ENCODE peak calls at places on chromosomes 2 and 18, in five cellular contexts. One of them, this sample, is unnamed.
A peak's percentile ranks its signal among the peaks of the same experiment; 100 is the strongest.

GRCh38 chr2:172701250-172701649 is 34.4 kb upstream of the RAPGEF4 start:
- DNase-seq in mesothelial cell of epicardium: no peak
- DNase-seq in prostate gland: no peak
- DNase-seq in GM12865: no peak
- DNase-seq in AG09309: peak; percentile 65
- DNase-seq in this sample: no peak

GRCh38 chr2:208142255-208142924 is 3.6 kb downstream of the CRYGB start:
- DNase-seq in mesothelial cell of epicardium: no peak
- DNase-seq in prostate gland: no peak
- DNase-seq in GM12865: no peak
- DNase-seq in AG09309: peak; percentile 4
- DNase-seq in this sample: no peak

GRCh38 chr2:78118037-78118436 is 595.9 kb upstream of the LRRTM4 start:
- DNase-seq in mesothelial cell of epicardium: no peak
- DNase-seq in prostate gland: no peak
- DNase-seq in GM12865: no peak
- DNase-seq in AG09309: no peak
- DNase-seq in this sample: no peak

GRCh38 chr2:28649481-28650260 is 102.0 kb upstream of the PPP1CB start:
- DNase-seq in mesothelial cell of epicardium: no peak
- DNase-seq in prostate gland: no peak
- DNase-seq in GM12865: peak; percentile 48
- DNase-seq in AG09309: no peak
- DNase-seq in this sample: no peak

GRCh38 chr2:216149741-216150140 is 40.6 kb downstream of the XRCC5 start:
- DNase-seq in mesothelial cell of epicardium: no peak
- DNase-seq in prostate gland: no peak
- DNase-seq in GM12865: no peak
- DNase-seq in AG09309: no peak
- DNase-seq in this sample: no peak

GRCh38 chr2:196750977-196751631 is 48.4 kb downstream of the GTF3C3 start:
- DNase-seq in mesothelial cell of epicardium: peak; percentile 20
- DNase-seq in prostate gland: peak; percentile 16
- DNase-seq in GM12865: peak; percentile 76
- DNase-seq in AG09309: peak; percentile 28
- DNase-seq in this sample: peak; percentile 46

GRCh38 chr2:61177727-61178549 is 15.9 kb downstream of the C2orf74 start:
- DNase-seq in mesothelial cell of epicardium: no peak
- DNase-seq in prostate gland: peak; percentile 31
- DNase-seq in GM12865: peak; percentile 57
- DNase-seq in AG09309: no peak
- DNase-seq in this sample: peak; percentile 37

GRCh38 chr2:98806266-98806697 is 75.3 kb upstream of the MGAT4A start:
- DNase-seq in mesothelial cell of epicardium: no peak
- DNase-seq in prostate gland: peak; percentile 87
- DNase-seq in GM12865: no peak
- DNase-seq in AG09309: peak; percentile 27
- DNase-seq in this sample: no peak

GRCh38 chr2:138956116-138956515 is 175.9 kb upstream of the NXPH2 start:
- DNase-seq in mesothelial cell of epicardium: no peak
- DNase-seq in prostate gland: no peak
- DNase-seq in GM12865: no peak
- DNase-seq in AG09309: no peak
- DNase-seq in this sample: no peak

GRCh38 chr2:25131567-25132295 is 36.6 kb downstream of the POMC start:
- DNase-seq in mesothelial cell of epicardium: no peak
- DNase-seq in prostate gland: no peak
- DNase-seq in GM12865: no peak
- DNase-seq in AG09309: no peak
- DNase-seq in this sample: no peak

GRCh38 chr2:94997981-94998920 is 27.3 kb upstream of the MAL start:
- DNase-seq in mesothelial cell of epicardium: no peak
- DNase-seq in prostate gland: peak; percentile 40
- DNase-seq in GM12865: no peak
- DNase-seq in AG09309: no peak
- DNase-seq in this sample: no peak

GRCh38 chr2:133420748-133421147 is 147.5 kb downstream of the NCKAP5 start:
- DNase-seq in mesothelial cell of epicardium: no peak
- DNase-seq in prostate gland: no peak
- DNase-seq in GM12865: no peak
- DNase-seq in AG09309: no peak
- DNase-seq in this sample: no peak

GRCh38 chr18:14074187-14074586 is 58.0 kb downstream of the ZNF519 start:
- DNase-seq in mesothelial cell of epicardium: no peak
- DNase-seq in prostate gland: no peak
- DNase-seq in GM12865: peak; percentile 31
- DNase-seq in AG09309: no peak
- DNase-seq in this sample: no peak

GRCh38 chr18:13235981-13236380 is 17.4 kb downstream of the LDLRAD4 start:
- DNase-seq in mesothelial cell of epicardium: no peak
- DNase-seq in prostate gland: no peak
- DNase-seq in GM12865: no peak
- DNase-seq in AG09309: no peak
- DNase-seq in this sample: no peak

GRCh38 chr2:44582363-44583008 is 220.7 kb downstream of the CAMKMT start:
- DNase-seq in mesothelial cell of epicardium: no peak
- DNase-seq in prostate gland: peak; percentile 32
- DNase-seq in GM12865: no peak
- DNase-seq in AG09309: peak; percentile 38
- DNase-seq in this sample: no peak

GRCh38 chr2:153354406-153354805 is 124.2 kb downstream of the RPRM start:
- DNase-seq in mesothelial cell of epicardium: no peak
- DNase-seq in prostate gland: no peak
- DNase-seq in GM12865: no peak
- DNase-seq in AG09309: no peak
- DNase-seq in this sample: no peak

GRCh38 chr2:171436307-171436706 is 2.3 kb downstream of the DCAF17 start:
- DNase-seq in mesothelial cell of epicardium: no peak
- DNase-seq in prostate gland: no peak
- DNase-seq in GM12865: no peak
- DNase-seq in AG09309: peak; percentile 63
- DNase-seq in this sample: no peak

GRCh38 chr2:133972786-133973185 is 281.1 kb upstream of the MGAT5 start:
- DNase-seq in mesothelial cell of epicardium: no peak
- DNase-seq in prostate gland: no peak
- DNase-seq in GM12865: no peak
- DNase-seq in AG09309: peak; percentile 20
- DNase-seq in this sample: no peak

GRCh38 chr2:158495175-158495574 is 38.4 kb downstream of the PKP4 start:
- DNase-seq in mesothelial cell of epicardium: no peak
- DNase-seq in prostate gland: no peak
- DNase-seq in GM12865: no peak
- DNase-seq in AG09309: peak; percentile 65
- DNase-seq in this sample: no peak

GRCh38 chr18:76246579-76246978 is 248.5 kb downstream of the ZNF516 start:
- DNase-seq in mesothelial cell of epicardium: no peak
- DNase-seq in prostate gland: no peak
- DNase-seq in GM12865: no peak
- DNase-seq in AG09309: no peak
- DNase-seq in this sample: no peak

GRCh38 chr2:70089220-70089945 is 2.1 kb downstream of the PCBP1 start:
- DNase-seq in mesothelial cell of epicardium: no peak
- DNase-seq in prostate gland: no peak
- DNase-seq in GM12865: peak; percentile 66
- DNase-seq in AG09309: no peak
- DNase-seq in this sample: no peak

GRCh38 chr2:225158360-225158759 is 116.1 kb upstream of the DOCK10 start:
- DNase-seq in mesothelial cell of epicardium: no peak
- DNase-seq in prostate gland: no peak
- DNase-seq in GM12865: no peak
- DNase-seq in AG09309: no peak
- DNase-seq in this sample: no peak

GRCh38 chr2:46337208-46337994 is 40.2 kb downstream of the EPAS1 start:
- DNase-seq in mesothelial cell of epicardium: no peak
- DNase-seq in prostate gland: no peak
- DNase-seq in GM12865: no peak
- DNase-seq in AG09309: no peak
- DNase-seq in this sample: no peak

GRCh38 chr2:210541280-210541902 is 15.0 kb upstream of the CPS1 start:
- DNase-seq in mesothelial cell of epicardium: no peak
- DNase-seq in prostate gland: no peak
- DNase-seq in GM12865: no peak
- DNase-seq in AG09309: no peak
- DNase-seq in this sample: no peak

GRCh38 chr18:2406544-2406943 is 164.8 kb downstream of the METTL4 start:
- DNase-seq in mesothelial cell of epicardium: no peak
- DNase-seq in prostate gland: no peak
- DNase-seq in GM12865: no peak
- DNase-seq in AG09309: no peak
- DNase-seq in this sample: no peak

GRCh38 chr2:44342854-44343253 is 18.4 kb downstream of the PREPL start:
- DNase-seq in mesothelial cell of epicardium: no peak
- DNase-seq in prostate gland: no peak
- DNase-seq in GM12865: peak; percentile 43
- DNase-seq in AG09309: no peak
- DNase-seq in this sample: no peak

GRCh38 chr2:109229094-109229675 is 100.2 kb downstream of the SH3RF3 start:
- DNase-seq in mesothelial cell of epicardium: no peak
- DNase-seq in prostate gland: no peak
- DNase-seq in GM12865: no peak
- DNase-seq in AG09309: no peak
- DNase-seq in this sample: no peak

GRCh38 chr2:96899084-96899735 is 29.3 kb upstream of the SEMA4C start:
- DNase-seq in mesothelial cell of epicardium: no peak
- DNase-seq in prostate gland: no peak
- DNase-seq in GM12865: no peak
- DNase-seq in AG09309: no peak
- DNase-seq in this sample: no peak

GRCh38 chr18:22253676-22254075 is 84.3 kb downstream of the GATA6 start:
- DNase-seq in mesothelial cell of epicardium: no peak
- DNase-seq in prostate gland: no peak
- DNase-seq in GM12865: no peak
- DNase-seq in AG09309: no peak
- DNase-seq in this sample: no peak
- TF ChIP-seq CTCF in mesothelial cell of epicardium: no peak
- TF ChIP-seq CTCF in prostate gland: no peak
- TF ChIP-seq CTCF in GM12865: no peak
- TF ChIP-seq CTCF in AG09309: no peak
- TF ChIP-seq CTCF in this sample: no peak

GRCh38 chr18:56563568-56563967 is 74.8 kb downstream of the TXNL1 start:
- DNase-seq in mesothelial cell of epicardium: no peak
- DNase-seq in prostate gland: no peak
- DNase-seq in GM12865: peak; percentile 49
- DNase-seq in AG09309: no peak
- DNase-seq in this sample: no peak
- TF ChIP-seq CTCF in mesothelial cell of epicardium: no peak
- TF ChIP-seq CTCF in prostate gland: no peak
- TF ChIP-seq CTCF in GM12865: peak; percentile 44
- TF ChIP-seq CTCF in AG09309: no peak
- TF ChIP-seq CTCF in this sample: no peak

DNA sequence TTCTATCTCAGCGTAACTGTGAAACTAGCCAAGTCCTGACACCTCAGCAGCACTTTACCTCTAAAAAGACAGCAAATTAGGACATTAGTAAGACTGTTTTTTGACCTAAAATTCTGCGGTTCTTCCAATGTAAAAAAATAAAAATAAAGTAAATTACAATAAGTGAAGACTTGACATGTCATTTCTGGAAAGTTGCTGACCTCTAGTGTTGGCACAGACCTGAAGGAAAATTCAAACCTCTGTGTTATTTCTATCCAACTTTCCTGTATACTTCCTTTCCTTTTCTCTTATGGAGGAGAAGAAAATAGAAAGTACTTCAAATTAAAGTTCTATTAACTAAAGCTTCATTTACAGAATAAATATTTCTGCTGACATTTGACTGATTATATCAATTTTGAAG is 110.6 kb downstream of the TMEM182 start:
- DNase-seq in mesothelial cell of epicardium: no peak
- DNase-seq in prostate gland: no peak
- DNase-seq in GM12865: no peak
- DNase-seq in AG09309: no peak
- DNase-seq in this sample: no peak
- TF ChIP-seq CTCF in mesothelial cell of epicardium: no peak
- TF ChIP-seq CTCF in prostate gland: no peak
- TF ChIP-seq CTCF in GM12865: no peak
- TF ChIP-seq CTCF in AG09309: no peak
- TF ChIP-seq CTCF in this sample: no peak

GRCh38 chr18:47422524-47422923 is 171.1 kb upstream of the SKOR2 start:
- DNase-seq in mesothelial cell of epicardium: no peak
- DNase-seq in prostate gland: no peak
- DNase-seq in GM12865: no peak
- DNase-seq in AG09309: no peak
- DNase-seq in this sample: no peak
- TF ChIP-seq CTCF in mesothelial cell of epicardium: no peak
- TF ChIP-seq CTCF in prostate gland: no peak
- TF ChIP-seq CTCF in GM12865: no peak
- TF ChIP-seq CTCF in AG09309: no peak
- TF ChIP-seq CTCF in this sample: no peak

DNA sequence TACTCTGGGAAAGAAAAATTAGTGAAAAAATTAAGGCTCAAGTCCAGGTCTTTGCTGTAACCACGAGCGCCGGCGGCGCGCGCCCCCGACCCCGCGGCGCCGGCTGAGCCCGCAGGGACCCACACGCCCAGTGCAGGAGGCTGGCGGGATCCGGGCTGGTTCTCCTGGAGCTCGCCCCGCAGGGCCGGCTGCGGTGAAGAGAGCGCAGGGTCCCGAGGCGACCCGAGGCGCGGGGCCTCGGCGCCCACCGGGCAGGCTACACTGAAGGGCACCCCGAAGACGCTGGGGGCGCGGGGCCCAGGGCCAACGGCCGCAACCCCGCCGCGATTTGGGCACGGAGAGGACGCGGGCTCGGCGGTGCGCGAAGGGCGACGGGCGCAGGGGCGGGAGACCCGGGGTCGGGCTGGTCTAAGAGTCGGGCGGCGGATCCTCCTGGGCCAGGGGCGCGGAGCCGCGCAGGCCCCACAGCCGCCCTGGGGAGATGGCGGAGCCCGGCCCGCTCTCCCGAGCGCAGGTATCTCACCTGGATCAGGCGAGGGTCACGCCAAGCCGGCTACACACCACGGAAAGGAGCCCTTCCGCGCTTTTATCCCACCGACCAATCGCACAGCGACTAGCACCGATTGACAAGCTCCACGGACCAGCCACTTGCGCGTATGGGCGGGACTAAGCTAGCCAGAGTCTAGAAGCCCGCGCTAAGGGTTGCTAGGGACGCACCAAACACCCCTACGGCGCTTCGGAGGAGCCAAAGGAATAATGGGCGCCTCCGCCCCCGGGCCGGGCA is at the start of gene PASK:
- DNase-seq in mesothelial cell of epicardium: peak; percentile 87
- DNase-seq in prostate gland: peak; percentile 96
- DNase-seq in GM12865: peak; percentile 97
- DNase-seq in AG09309: peak; percentile 58
- DNase-seq in this sample: peak; percentile 85
- TF ChIP-seq CTCF in mesothelial cell of epicardium: no peak
- TF ChIP-seq CTCF in prostate gland: no peak
- TF ChIP-seq CTCF in GM12865: no peak
- TF ChIP-seq CTCF in AG09309: no peak
- TF ChIP-seq CTCF in this sample: no peak